ENCODE peak calls at places on chromosomes 4 and X, in five cellular contexts. L is activated naive CD4-positive, alpha-beta T cell treated with Interleukin-2 at 50 U/mL for 16 hours; A is AML-193; B is DMS79 treated with DMSO at 0.1 percent for 48 hours; P is activated T-cell treated with anti-CD3 and anti-CD28 coated beads, Interleukin-2, amount 50 U/mL, for 24 hours. U is an unnamed sample.

GRCh38 chrX:15301924-15302323 is 13.5 kb downstream of the ASB11 start:
- DNase-seq in A (peak; percentile 53), B (no peak), P (no peak), L (peak; percentile 2), U (peak; percentile 5)

GRCh38 chrX:49101629-49101984 is 21.9 kb upstream of the WDR45 start:
- DNase-seq in A (no peak), P (no peak), B (no peak), L (peak; percentile 5), U (no peak)

GRCh38 chr4:72430050-72430449 is 139.0 kb downstream of the ADAMTS3 start:
- DNase-seq in B (no peak), L (no peak), A (no peak), P (no peak), U (peak; percentile 44)

GRCh38 chrX:117325706-117326105 is 790.9 kb downstream of the KLHL13 start:
- DNase-seq in A (no peak), P (no peak), B (no peak), L (no peak), U (no peak)

GRCh38 chrX:15471016-15471415 is 22.1 kb downstream of the PIR start:
- DNase-seq in L (peak; percentile 53), A (peak; percentile 45), P (peak; percentile 63), B (peak; percentile 3), U (peak; percentile 42)

GRCh38 chrX:39729834-39730670 is 367.7 kb downstream of the BCOR start:
- DNase-seq in B (no peak), L (no peak), P (no peak), A (no peak), U (no peak)

GRCh38 chrX:36867143-36867542 is 141.0 kb upstream of the FAM47C start:
- DNase-seq in B (no peak), L (no peak), P (no peak), A (no peak), U (peak; percentile 42)

GRCh38 chr4:119525005-119525749 is 103.4 kb downstream of the PDE5A start:
- DNase-seq in P (no peak), L (no peak), A (no peak), B (no peak), U (no peak)

GRCh38 chr4:159401791-159402380 is 299.0 kb downstream of the RAPGEF2 start:
- DNase-seq in L (no peak), A (no peak), P (no peak), B (no peak), U (peak; percentile 73)

GRCh38 chr4:183515411-183515810 is 10.6 kb downstream of the ING2 start:
- DNase-seq in B (no peak), L (no peak), P (no peak), A (no peak), U (no peak)

GRCh38 chr4:10051536-10052135 is 30.3 kb upstream of the SLC2A9 start:
- DNase-seq in B (no peak), P (no peak), L (no peak), A (no peak), U (no peak)

GRCh38 chrX:150897371-150898319 is 823 bp downstream of the CD99L2 start:
- DNase-seq in B (peak; percentile 10), A (no peak), L (peak; percentile 57), P (peak; percentile 64), U (peak; percentile 14)

GRCh38 chr4:25938251-25939186 is 24.5 kb downstream of the SMIM20 start:
- DNase-seq in A (no peak), L (peak; percentile 45), P (peak; percentile 38), B (no peak), U (peak; percentile 41)

GRCh38 chr4:77921701-77922100 is 59.1 kb downstream of the MRPL1 start:
- DNase-seq in A (no peak), L (no peak), B (no peak), P (no peak), U (peak; percentile 57)

GRCh38 chrX:43633081-43633480 is 23.0 kb upstream of the MAOA start:
- DNase-seq in A (no peak), P (no peak), B (no peak), L (no peak), U (no peak)

GRCh38 chr4:107210450-107211239 is 174.5 kb upstream of the DKK2 start:
- DNase-seq in A (no peak), B (no peak), L (no peak), P (no peak), U (no peak)

GRCh38 chr4:105520819-105521790 is 31.3 kb upstream of the ARHGEF38 start:
- DNase-seq in P (no peak), L (no peak), B (no peak), A (peak; percentile 38), U (peak; percentile 59)

GRCh38 chr4:129526812-129527211 is 430.9 kb downstream of the C4orf33 start:
- DNase-seq in A (peak; percentile 80), B (no peak), P (no peak), L (no peak), U (peak; percentile 68)

GRCh38 chrX:68827848-68828562 is 816 bp upstream of the EFNB1 start:
- DNase-seq in P (peak; percentile 87), B (peak; percentile 62), L (peak; percentile 80), A (peak; percentile 7), U (peak; percentile 40)

GRCh38 chr4:186190456-186191265 is 706 bp upstream of the CYP4V2 start:
- DNase-seq in P (peak; percentile 75), A (peak; percentile 41), L (peak; percentile 45), B (peak; percentile 4), U (peak; percentile 63)

GRCh38 chr4:140427919-140428471 is 547 bp upstream of the CLGN start:
- DNase-seq in P (no peak), B (peak; percentile 57), A (peak; percentile 41), L (no peak), U (no peak)

GRCh38 chr4:128255906-128256305 is 31.7 kb downstream of the PGRMC2 start:
- DNase-seq in L (no peak), B (no peak), A (no peak), P (no peak), U (no peak)

GRCh38 chrX:13940646-13941045 is 89.0 kb downstream of the GEMIN8 start:
- DNase-seq in L (no peak), P (no peak), A (no peak), B (no peak), U (no peak)

GRCh38 chrX:145729635-145730034 is 88.0 kb upstream of the SLITRK2 start:
- DNase-seq in A (no peak), P (no peak), B (no peak), L (no peak), U (no peak)

GRCh38 chr4:91758487-91758886 is 545.3 kb upstream of the GRID2 start:
- DNase-seq in A (no peak), B (no peak), L (no peak), P (no peak), U (no peak)

GRCh38 chr4:54098375-54098774 is 1.6 kb upstream of the GSX2 start:
- DNase-seq in B (no peak), P (no peak), A (no peak), L (no peak), U (no peak)

GRCh38 chrX:118355225-118355920 is 9.5 kb downstream of the WDR44 start:
- DNase-seq in B (no peak), L (no peak), P (no peak), A (no peak), U (no peak)

GRCh38 chr4:145681518-145681917 is 1.6 kb downstream of the C4orf51 start:
- DNase-seq in A (no peak), P (no peak), B (no peak), L (no peak), U (no peak)

GRCh38 chr4:59247032-59247431 is 1953.1 kb upstream of the ADGRL3 start:
- DNase-seq in B (no peak), P (no peak), A (no peak), L (no peak), U (peak; percentile 46)

GRCh38 chr4:104064650-104065577 is 345.1 kb upstream of the TACR3 start:
- DNase-seq in B (no peak), L (peak; percentile 2), P (no peak), A (peak; percentile 56), U (peak; percentile 71)

GRCh38 chr4:81343536-81343935 is 128.2 kb downstream of the RASGEF1B start:
- DNase-seq in A (no peak), L (no peak), P (no peak), B (no peak), U (no peak)

GRCh38 chr4:108119199-108119800 is 49.4 kb downstream of the LEF1 start:
- DNase-seq in L (no peak), P (no peak), A (no peak), B (no peak), U (no peak)

GRCh38 chrX:41906515-41907165 is 16.7 kb downstream of the CASK start:
- DNase-seq in P (no peak), A (no peak), B (no peak), L (peak; percentile 24), U (no peak)

GRCh38 chr4:100797791-100798190 is 280.0 kb upstream of the EMCN start:
- DNase-seq in A (no peak), L (no peak), B (no peak), P (no peak), U (no peak)

GRCh38 chr4:169971456-169972015 is 54.7 kb downstream of the MFAP3L start:
- DNase-seq in B (no peak), A (no peak), L (no peak), P (no peak), U (no peak)